ENCODE peak calls at places on chromosome 2, in six cellular contexts. X, K, O, E, J and T are unnamed samples.

GRCh38 chr2:20196053-20196880 is 28.7 kb downstream of the SDC1 start:
- DNase-seq in X (no peak), K (no peak), O (no peak), E (no peak), J (no peak), T (no peak)

GRCh38 chr2:212928681-212929080 is 222.7 kb downstream of the IKZF2 start:
- DNase-seq in X (no peak), K (no peak), O (no peak), E (no peak), J (peak; percentile 70), T (no peak)

GRCh38 chr2:16251511-16252205 is 311.3 kb downstream of the MYCN start:
- DNase-seq in X (no peak), K (no peak), O (no peak), E (no peak), J (no peak), T (no peak)

GRCh38 chr2:187150667-187151066 is 297.4 kb downstream of the CALCRL start:
- DNase-seq in X (no peak), K (no peak), O (no peak), E (no peak), J (no peak), T (no peak)

GRCh38 chr2:120973196-120973595 is 237.5 kb downstream of the GLI2 start:
- DNase-seq in X (no peak), K (no peak), O (no peak), E (no peak), J (no peak), T (no peak)

GRCh38 chr2:195899226-195899625 is 169.4 kb downstream of the DNAH7 start:
- DNase-seq in X (no peak), K (no peak), O (no peak), E (no peak), J (no peak), T (no peak)

GRCh38 chr2:64359892-64360657 is 93.9 kb upstream of the LGALSL start:
- DNase-seq in X (no peak), K (peak; percentile 78), O (peak; percentile 90), E (peak; percentile 55), J (peak; percentile 68), T (peak; percentile 82)

GRCh38 chr2:166610180-166610919 is 116.3 kb upstream of the SCN7A start:
- DNase-seq in X (no peak), K (no peak), O (no peak), E (no peak), J (no peak), T (no peak)

GRCh38 chr2:100535850-100536249 is 26.9 kb upstream of the PDCL3 start:
- DNase-seq in X (no peak), K (no peak), O (no peak), E (no peak), J (no peak), T (no peak)

GRCh38 chr2:19312949-19313348 is 45.5 kb downstream of the OSR1 start:
- DNase-seq in X (no peak), K (no peak), O (no peak), E (peak; percentile 29), J (no peak), T (peak; percentile 51)

GRCh38 chr2:84971799-84972790 is 1.1 kb downstream of the KCMF1 start:
- DNase-seq in X (peak; percentile 42), K (peak; percentile 70), O (no peak), E (peak; percentile 37), J (no peak), T (peak; percentile 46)

GRCh38 chr2:188788621-188789020 is 185.6 kb upstream of the COL3A1 start:
- DNase-seq in X (no peak), K (no peak), O (peak; percentile 69), E (no peak), J (peak; percentile 40), T (peak; percentile 55)

GRCh38 chr2:95025406-95026319 is at the start of gene MAL:
- DNase-seq in X (no peak), K (peak; percentile 74), O (no peak), E (no peak), J (no peak), T (peak; percentile 41)

GRCh38 chr2:41894563-41895333 is 153.1 kb upstream of the PKDCC start:
- DNase-seq in X (no peak), K (no peak), O (no peak), E (no peak), J (no peak), T (no peak)

GRCh38 chr2:186559848-186560247 is 30.0 kb upstream of the ITGAV start:
- DNase-seq in X (no peak), K (no peak), O (no peak), E (no peak), J (no peak), T (no peak)

GRCh38 chr2:217942731-217943335 is 60.0 kb downstream of the TNS1 start:
- DNase-seq in X (no peak), K (no peak), O (no peak), E (no peak), J (no peak), T (no peak)

GRCh38 chr2:181679544-181679979 is 755 bp downstream of the NEUROD1 start:
- DNase-seq in X (no peak), K (no peak), O (no peak), E (no peak), J (no peak), T (no peak)

GRCh38 chr2:235706496-235706895 is 212.7 kb downstream of the AGAP1 start:
- DNase-seq in X (no peak), K (no peak), O (no peak), E (no peak), J (no peak), T (no peak)